ENCODE peak calls at places on chromosomes 12 and 14, in ten cellular contexts. U is IMR-90; A is CD4-positive, alpha-beta T cell; Z is GM20000; V is progenitor cell of endocrine pancreas; W is epithelial cell of proximal tubule; G is lower leg skin; S is fibroblast of mammary gland; X is tibial artery; F is HepG2. C is an unnamed sample.
A peak's percentile ranks its signal among the peaks of the same experiment; 100 is the strongest.

GRCh38 chr12:29519585-29520182 is 22.2 kb upstream of the OVCH1 start:
- DNase-seq in U (peak; percentile 68), Z (peak; percentile 19), W (peak; percentile 12), A (no peak), G (no peak), X (no peak), S (peak; percentile 71), V (no peak), F (peak; percentile 28), C (no peak)

GRCh38 chr12:2295941-2296461 is 243.2 kb downstream of the CACNA1C start:
- DNase-seq in U (peak; percentile 89), X (no peak), G (no peak), Z (no peak), A (no peak), S (peak; percentile 89), V (no peak), W (peak; percentile 79), F (no peak), C (no peak)

GRCh38 chr12:63420206-63420644 is 248.1 kb downstream of the DPY19L2 start:
- DNase-seq in X (no peak), U (peak; percentile 59), F (peak; percentile 36), G (no peak), W (peak; percentile 15), Z (peak; percentile 61), A (no peak), V (no peak), S (peak; percentile 59), C (no peak)

GRCh38 chr14:61552196-61552595 is 143.1 kb upstream of the HIF1A start:
- DNase-seq in F (no peak), V (no peak), X (no peak), A (no peak), S (no peak), W (no peak), Z (no peak), G (no peak), U (no peak), C (no peak)

GRCh38 chr12:25653487-25654175 is 100.5 kb upstream of the LMNTD1 start:
- DNase-seq in U (no peak), F (no peak), S (no peak), X (no peak), G (peak; percentile 20), Z (no peak), W (no peak), V (no peak), A (no peak), C (no peak)

GRCh38 chr12:119247007-119247719 is 68.4 kb downstream of the HSPB8 start:
- DNase-seq in F (no peak), S (no peak), Z (no peak), V (no peak), U (no peak), G (no peak), X (no peak), A (no peak), W (no peak), C (no peak)

GRCh38 chr12:77102691-77103090 is 37.3 kb upstream of the E2F7 start:
- DNase-seq in G (no peak), Z (no peak), S (peak; percentile 59), X (no peak), A (no peak), W (no peak), V (no peak), F (no peak), U (peak; percentile 79), C (no peak)

GRCh38 chr14:100381386-100382105 is 58.4 kb downstream of the SLC25A47 start:
- DNase-seq in X (no peak), F (no peak), S (no peak), U (peak; percentile 43), G (no peak), V (no peak), W (no peak), Z (no peak), A (no peak), C (no peak)

GRCh38 chr12:117145597-117146154 is 44.6 kb downstream of the FBXO21 start:
- DNase-seq in V (no peak), X (no peak), W (no peak), A (no peak), F (no peak), S (no peak), Z (no peak), U (no peak), G (no peak), C (no peak)

GRCh38 chr12:80118565-80119337 is 19.4 kb downstream of the OTOGL start:
- DNase-seq in U (no peak), F (no peak), A (no peak), Z (no peak), S (no peak), X (no peak), V (no peak), G (no peak), W (no peak), C (no peak)

GRCh38 chr12:1173806-1174617 is 183.0 kb downstream of the ERC1 start:
- DNase-seq in V (no peak), A (no peak), W (no peak), F (no peak), Z (no peak), U (no peak), X (no peak), G (no peak), S (no peak), C (no peak)

GRCh38 chr12:69027411-69027811 is 94.4 kb upstream of the CPM start:
- DNase-seq in G (no peak), F (no peak), A (no peak), S (peak; percentile 44), Z (no peak), U (peak; percentile 46), W (no peak), X (no peak), V (no peak), C (no peak)

GRCh38 chr12:121005346-121005815 is 10.9 kb downstream of the C12orf43 start:
- DNase-seq in W (no peak), S (peak; percentile 53), X (no peak), Z (peak; percentile 63), U (peak; percentile 23), F (peak; percentile 59), G (no peak), V (peak; percentile 48), A (peak; percentile 49), C (no peak)

GRCh38 chr14:93316716-93317115 is 16.1 kb downstream of the BTBD7 start:
- DNase-seq in G (no peak), X (no peak), W (no peak), S (no peak), U (peak; percentile 18), Z (no peak), A (no peak), F (no peak), V (no peak), C (no peak)

DNA sequence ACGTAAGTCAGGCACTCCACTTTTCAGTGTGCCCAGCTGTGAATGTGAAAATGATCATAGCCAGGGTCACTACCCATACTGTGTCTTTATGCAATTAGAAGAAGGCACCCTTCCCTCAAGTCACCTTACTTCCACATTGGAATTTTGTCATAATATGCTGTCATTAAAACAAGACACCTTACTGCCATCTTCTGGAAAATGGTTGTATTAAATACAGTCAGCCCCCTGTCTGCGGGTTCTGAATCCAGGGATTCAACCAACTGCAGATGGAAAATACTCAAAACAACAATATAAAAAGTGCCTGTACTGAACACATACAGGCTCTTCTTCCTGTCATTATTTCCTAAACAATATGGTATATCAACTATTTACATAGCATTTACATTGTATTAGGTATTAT is 70.2 kb upstream of the TBX5 start:
- DNase-seq in W (no peak), U (peak; percentile 66), X (no peak), G (no peak), V (no peak), F (peak; percentile 40), A (no peak), S (peak; percentile 62), Z (no peak), C (no peak)
- TF ChIP-seq CTCF in W (peak; percentile 43), U (peak; percentile 71), X (peak; percentile 32), G (no peak), V (peak; percentile 49), F (peak; percentile 48), A (no peak), S (peak; percentile 68), Z (no peak), C (no peak)

GRCh38 chr12:42568952-42569916 is 20.3 kb downstream of the PRICKLE1 start:
- DNase-seq in S (peak; percentile 74), V (no peak), A (no peak), X (no peak), W (no peak), U (peak; percentile 80), G (no peak), F (peak; percentile 30), Z (peak; percentile 33), C (no peak)
- TF ChIP-seq CTCF in S (peak; percentile 61), V (peak; percentile 61), A (peak; percentile 24), X (peak; percentile 35), W (peak; percentile 71), U (peak; percentile 69), G (no peak), F (peak; percentile 60), Z (peak; percentile 41), C (peak; percentile 70)

GRCh38 chr12:105611340-105611739 is 280.8 kb downstream of the C12orf75 start:
- DNase-seq in A (no peak), F (no peak), Z (no peak), S (no peak), X (no peak), W (no peak), G (no peak), V (no peak), U (no peak), C (no peak)

GRCh38 chr12:105617141-105617540 is 286.6 kb downstream of the C12orf75 start:
- DNase-seq in Z (no peak), U (no peak), S (no peak), W (no peak), X (no peak), V (no peak), A (no peak), F (no peak), G (no peak), C (no peak)

GRCh38 chr12:105613269-105613668 is 282.8 kb downstream of the C12orf75 start:
- DNase-seq in U (no peak), W (no peak), Z (no peak), X (no peak), V (no peak), F (no peak), A (no peak), S (no peak), G (no peak), C (no peak)
- TF ChIP-seq CTCF in U (no peak), W (no peak), Z (no peak), X (no peak), V (no peak), F (no peak), A (no peak), S (no peak), G (no peak), C (no peak)

DNA sequence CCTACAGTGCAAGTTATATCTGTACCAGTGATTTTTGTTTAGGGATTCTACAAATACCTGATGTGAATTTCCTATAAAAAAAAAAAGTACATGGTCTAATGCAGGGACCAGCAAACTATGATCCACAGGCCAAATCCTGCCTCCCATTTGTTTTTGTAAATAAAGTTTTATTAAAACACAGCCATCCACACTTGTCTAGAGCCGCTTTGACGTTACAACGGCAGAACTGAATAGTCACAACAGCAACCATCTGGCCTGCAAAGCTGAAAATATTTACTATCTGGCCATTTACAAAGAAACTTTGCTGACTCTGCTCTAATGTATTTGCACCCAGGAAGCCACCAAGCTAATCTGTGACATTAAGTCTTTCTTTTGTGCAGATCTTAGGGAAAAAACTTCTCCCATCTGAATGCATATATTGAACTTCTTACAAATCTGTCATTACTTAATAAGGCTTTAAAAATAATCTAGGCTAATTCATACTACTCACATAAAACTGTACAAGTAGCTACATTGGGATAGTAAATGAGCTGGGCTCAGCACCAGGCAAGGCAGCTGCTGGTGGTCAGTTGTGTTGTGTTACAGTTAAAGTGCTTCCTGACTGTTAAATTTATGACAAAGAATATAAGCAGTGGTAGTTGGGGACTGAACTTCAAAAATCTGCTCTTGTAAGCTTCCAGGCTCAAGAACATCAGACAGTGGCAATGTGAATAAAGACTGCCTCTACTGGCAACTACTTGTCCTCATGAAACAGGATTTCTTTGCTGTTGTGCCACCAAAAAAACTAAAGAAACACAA is 303.3 kb downstream of the MED13L start:
- DNase-seq in A (no peak), X (no peak), G (no peak), W (no peak), V (no peak), S (no peak), Z (no peak), F (no peak), U (no peak), C (no peak)
- TF ChIP-seq CTCF in A (no peak), X (no peak), G (no peak), W (no peak), V (peak; percentile 7), S (no peak), Z (no peak), F (no peak), U (no peak), C (no peak)